ENCODE peak calls at places on chromosome 3, in ten cellular contexts. C is IMR-90, K is mammary epithelial cell, T is SK-N-SH, A is mesenchymal stem cell, Z is GM12878, D is GM23248, I is Karpas-422, R is GM23338, J is HCT116. O is an unnamed sample.

GRCh38 chr3:11434017-11434526 is 161.9 kb downstream of the ATG7 start:
- DNase-seq in K (no peak), R (no peak), D (peak; percentile 88), J (no peak), A (peak; percentile 67), C (peak; percentile 73), T (peak; percentile 41), Z (no peak), I (no peak), O (no peak)

GRCh38 chr3:52429779-52430415 is 15.0 kb downstream of the SEMA3G start:
- DNase-seq in K (no peak), D (no peak), Z (no peak), C (peak; percentile 28), R (no peak), J (no peak), I (no peak), T (peak; percentile 23), A (peak; percentile 46), O (no peak)

GRCh38 chr3:140733623-140734022 is 55.8 kb downstream of the TRIM42 start:
- DNase-seq in T (no peak), A (no peak), D (no peak), J (no peak), C (no peak), I (no peak), R (no peak), Z (no peak), K (no peak), O (no peak)

GRCh38 chr3:158912188-158912587 is 110.3 kb downstream of the MFSD1 start:
- DNase-seq in A (no peak), K (no peak), T (no peak), I (no peak), J (no peak), D (no peak), R (peak; percentile 54), Z (no peak), C (no peak), O (no peak)

GRCh38 chr3:171842864-171843511 is at the start of gene TMEM212:
- DNase-seq in K (peak; percentile 54), J (no peak), R (peak; percentile 11), D (peak; percentile 44), T (no peak), C (peak; percentile 59), I (no peak), A (peak; percentile 57), Z (no peak), O (no peak)

GRCh38 chr3:137304313-137305056 is 346.7 kb downstream of the IL20RB start:
- DNase-seq in I (no peak), Z (no peak), T (no peak), C (no peak), A (no peak), D (no peak), R (peak; percentile 50), K (no peak), J (no peak), O (no peak)

GRCh38 chr3:130293247-130293646 is 52.2 kb upstream of the COL6A5 start:
- DNase-seq in K (no peak), J (no peak), D (no peak), Z (no peak), C (no peak), R (no peak), I (no peak), A (no peak), T (no peak), O (no peak)

GRCh38 chr3:73623316-73623715 is 1.4 kb downstream of the PDZRN3 start:
- DNase-seq in R (no peak), D (peak; percentile 41), T (no peak), J (no peak), C (peak; percentile 28), A (peak; percentile 36), K (no peak), Z (no peak), I (no peak), O (no peak)

GRCh38 chr3:123679712-123680386 is 95.0 kb upstream of the HACD2 start:
- DNase-seq in Z (no peak), R (no peak), I (no peak), K (no peak), C (no peak), J (no peak), A (no peak), D (no peak), T (no peak), O (no peak)

GRCh38 chr3:46730819-46731218 is 13.2 kb upstream of the PRSS50 start:
- DNase-seq in J (no peak), A (no peak), Z (no peak), C (no peak), T (no peak), I (no peak), R (no peak), K (no peak), D (no peak), O (no peak)

GRCh38 chr3:30538787-30539186 is 67.6 kb upstream of the TGFBR2 start:
- DNase-seq in R (no peak), D (peak; percentile 92), J (peak; percentile 4), T (no peak), K (peak; percentile 83), A (peak; percentile 56), I (no peak), Z (no peak), C (peak; percentile 94), O (peak; percentile 20)

GRCh38 chr3:38989932-38990510 is 61.7 kb downstream of the SCN11A start:
- DNase-seq in D (peak; percentile 57), C (no peak), Z (no peak), K (no peak), J (no peak), A (no peak), I (no peak), R (no peak), T (no peak), O (no peak)

DNA sequence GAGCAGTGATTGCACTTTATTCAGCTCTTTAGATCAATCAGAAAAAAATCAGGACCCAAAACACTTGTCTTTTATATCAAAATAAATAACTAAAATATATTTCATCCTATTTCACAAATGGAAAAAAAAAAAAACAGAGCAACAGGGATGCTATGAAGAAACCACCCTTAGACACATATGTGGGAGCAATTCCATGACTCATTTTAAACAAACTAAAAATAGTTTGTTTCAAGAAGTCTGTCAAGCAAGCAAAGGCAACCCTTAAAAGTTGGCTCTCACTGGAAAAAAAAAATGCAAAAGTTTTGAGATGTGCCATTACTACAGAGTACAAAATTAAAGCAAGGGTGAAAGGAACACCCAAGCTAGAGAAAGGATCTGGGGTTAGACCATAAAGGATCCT is 5.7 kb downstream of the ATP13A3 start:
- DNase-seq in I (no peak), J (no peak), Z (no peak), D (peak; percentile 88), K (peak; percentile 45), T (no peak), A (peak; percentile 91), R (no peak), C (peak; percentile 86), O (no peak)
- H3K27ac ChIP-seq in I (peak overlapping the region; percentile 12), J (no peak overlapping the region), Z (no peak overlapping the region), D (peak overlapping the region; percentile 71), K (peak overlapping the region; percentile 16), T (peak overlapping the region; percentile 79), A (no peak overlapping the region), R (no peak overlapping the region), C (peak overlapping the region; percentile 29), O (peak overlapping the region; percentile 34)

DNA sequence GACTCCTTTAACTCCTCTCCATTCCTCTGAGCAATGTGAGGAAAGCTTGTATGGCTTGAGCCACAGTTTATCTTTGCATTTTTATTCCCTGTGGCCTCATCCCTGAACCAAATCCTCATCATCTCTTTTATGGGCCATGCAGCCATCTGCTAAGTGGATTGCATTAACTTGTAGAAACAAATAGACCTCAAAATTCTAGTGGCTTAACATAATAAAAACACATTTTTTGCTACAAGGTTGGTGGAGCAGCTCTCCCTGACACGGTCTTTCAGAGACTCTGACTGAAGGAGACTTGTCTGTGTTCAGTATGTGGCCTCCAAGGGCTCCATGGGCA is 135.3 kb downstream of the RPL22L1 start:
- DNase-seq in D (no peak), C (no peak), T (no peak), R (no peak), A (peak; percentile 58), J (no peak), I (no peak), K (no peak), Z (no peak), O (no peak)
- H2AFZ ChIP-seq in D (no peak overlapping the region), C (peak overlapping the region; percentile 35), T (no peak overlapping the region), R (no peak overlapping the region), A (no peak overlapping the region), J (no peak overlapping the region), I (no peak overlapping the region), K (peak overlapping the region; percentile 11), Z (no peak overlapping the region), O (no peak overlapping the region)

GRCh38 chr3:185654758-185655145 is 68.7 kb downstream of the SENP2 start:
- DNase-seq in K (no peak), I (no peak), Z (no peak), R (no peak), C (no peak), J (no peak), D (no peak), A (no peak), T (no peak), O (no peak)

GRCh38 chr3:185649414-185649813 is 63.3 kb downstream of the SENP2 start:
- DNase-seq in I (no peak), C (no peak), A (peak; percentile 33), T (no peak), Z (no peak), J (no peak), K (no peak), D (no peak), R (no peak), O (no peak)

GRCh38 chr3:185653949-185654757 is 68.1 kb downstream of the SENP2 start:
- DNase-seq in T (no peak), D (no peak), J (no peak), Z (no peak), A (no peak), C (no peak), I (no peak), K (no peak), R (no peak), O (no peak)

GRCh38 chr3:185648396-185648795 is 62.3 kb downstream of the SENP2 start:
- DNase-seq in A (no peak), D (no peak), Z (no peak), T (no peak), I (no peak), C (no peak), J (no peak), R (no peak), K (no peak), O (no peak)

DNA sequence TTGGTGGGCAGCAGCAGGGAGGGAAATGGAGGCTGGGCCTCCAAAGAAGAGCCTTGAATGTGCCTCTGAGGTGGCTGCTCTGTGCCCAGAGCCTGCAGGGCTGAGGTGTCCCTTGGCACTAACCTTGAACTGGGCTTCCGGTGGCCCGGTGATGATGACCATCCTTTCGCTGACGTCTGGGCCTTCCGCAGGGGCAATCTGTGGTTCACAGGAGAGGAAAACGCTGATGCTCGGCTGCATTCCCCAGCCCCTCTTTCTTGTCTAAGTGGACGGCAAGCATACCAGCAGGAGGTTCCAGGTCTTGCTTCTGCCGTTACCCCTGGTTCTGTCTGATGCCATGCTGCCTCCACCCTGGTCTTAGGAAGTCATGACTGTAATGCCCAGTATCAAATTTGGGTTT is 65.9 kb downstream of the SENP2 start:
- DNase-seq in K (no peak), T (no peak), Z (no peak), J (no peak), D (no peak), C (no peak), A (no peak), R (no peak), I (no peak), O (no peak)
- H3K36me3 ChIP-seq in K (peaks cover 32% of the 10 kb centered on the region), T (peaks cover 43% of the 10 kb centered on the region), Z (no peaks in the 10 kb centered on the region), J (peaks cover 42% of the 10 kb centered on the region), D (peaks cover 50% of the 10 kb centered on the region), C (peaks cover 67% of the 10 kb centered on the region), A (peaks cover 69% of the 10 kb centered on the region), R (peaks cover 28% of the 10 kb centered on the region), I (no peaks in the 10 kb centered on the region), O (peaks cover 67% of the 10 kb centered on the region)

GRCh38 chr3:151351648-151352047 is 22.3 kb upstream of the P2RY13 start:
- DNase-seq in I (no peak), R (no peak), T (no peak), J (no peak), C (no peak), A (no peak), K (no peak), Z (no peak), D (no peak), O (no peak)
- H3K27ac ChIP-seq in I (no peak overlapping the region), R (no peak overlapping the region), T (no peak overlapping the region), J (no peak overlapping the region), C (no peak overlapping the region), A (no peak overlapping the region), K (no peak overlapping the region), Z (no peak overlapping the region), D (no peak overlapping the region), O (no peak overlapping the region)